ENCODE peak calls at places on chromosomes 12 and 14, in seven cellular contexts. Z, F, L, A, Q, D and X are unnamed samples.

GRCh38 chr12:96322720-96323119 is 77.5 kb downstream of the CDK17 start:
- DNase-seq in Z (no peak), F (no peak), L (no peak), A (no peak), Q (peak; percentile 59), D (no peak), X (no peak)

GRCh38 chr14:91870001-91870400 is 2.7 kb upstream of the TC2N start:
- DNase-seq in Z (no peak), F (no peak), L (no peak), A (no peak), Q (no peak), D (no peak), X (no peak)

GRCh38 chr14:105213396-105213795 is 32.3 kb upstream of the NUDT14 start:
- DNase-seq in Z (no peak), F (no peak), L (no peak), A (no peak), Q (no peak), D (no peak), X (no peak)

GRCh38 chr12:85725991-85726390 is 110.2 kb downstream of the RASSF9 start:
- DNase-seq in Z (no peak), F (no peak), L (no peak), A (no peak), Q (peak; percentile 17), D (no peak), X (peak; percentile 21)

GRCh38 chr12:88029093-88029665 is at the start of gene C12orf50:
- DNase-seq in Z (no peak), F (no peak), L (no peak), A (no peak), Q (no peak), D (no peak), X (no peak)

GRCh38 chr14:39988939-39989338 is 556.7 kb upstream of the FBXO33 start:
- DNase-seq in Z (no peak), F (no peak), L (no peak), A (no peak), Q (peak; percentile 2), D (no peak), X (peak; percentile 57)

GRCh38 chr14:24260026-24260779 is 2.8 kb downstream of the TGM1 start:
- DNase-seq in Z (peak; percentile 23), F (no peak), L (no peak), A (no peak), Q (no peak), D (no peak), X (no peak)

GRCh38 chr12:10339441-10339840 is 31.8 kb downstream of the KLRD1 start:
- DNase-seq in Z (no peak), F (no peak), L (no peak), A (no peak), Q (peak; percentile 51), D (no peak), X (peak; percentile 32)

GRCh38 chr12:54378791-54379400 is 5.6 kb downstream of the ZNF385A start:
- DNase-seq in Z (no peak), F (peak; percentile 74), L (peak; percentile 80), A (peak; percentile 86), Q (no peak), D (peak; percentile 77), X (peak; percentile 34)

GRCh38 chr14:24427537-24428508 is 1.6 kb downstream of the CBLN3 start:
- DNase-seq in Z (no peak), F (no peak), L (no peak), A (no peak), Q (no peak), D (no peak), X (no peak)

GRCh38 chr14:71377099-71377498 is 469.8 kb downstream of the PCNX1 start:
- DNase-seq in Z (no peak), F (no peak), L (no peak), A (no peak), Q (no peak), D (no peak), X (no peak)

GRCh38 chr12:116390656-116391335 is 113.3 kb upstream of the MED13L start:
- DNase-seq in Z (peak; percentile 48), F (no peak), L (no peak), A (no peak), Q (no peak), D (no peak), X (no peak)

GRCh38 chr12:70045036-70045435 is 198.2 kb upstream of the CNOT2 start:
- DNase-seq in Z (no peak), F (peak; percentile 73), L (peak; percentile 24), A (no peak), Q (peak; percentile 66), D (peak; percentile 27), X (peak; percentile 55)

GRCh38 chr12:132263061-132263360 is 66.4 kb downstream of the GALNT9 start:
- DNase-seq in Z (no peak), F (no peak), L (no peak), A (no peak), Q (no peak), D (no peak), X (no peak)

GRCh38 chr12:69101505-69101904 is 137.9 kb upstream of the CPSF6 start:
- DNase-seq in Z (no peak), F (peak; percentile 25), L (no peak), A (no peak), Q (peak; percentile 49), D (no peak), X (peak; percentile 26)

GRCh38 chr14:68146812-68147211 is 327.2 kb downstream of the RAD51B start:
- DNase-seq in Z (peak; percentile 50), F (no peak), L (no peak), A (no peak), Q (peak; percentile 99), D (no peak), X (peak; percentile 96)

GRCh38 chr14:21382886-21383847 is 652 bp downstream of the SUPT16H start:
- DNase-seq in Z (peak; percentile 8), F (peak; percentile 47), L (peak; percentile 25), A (peak; percentile 49), Q (peak; percentile 54), D (peak; percentile 24), X (peak; percentile 52)

GRCh38 chr12:115660211-115660805 is 617.2 kb downstream of the MED13L start:
- DNase-seq in Z (no peak), F (peak; percentile 23), L (no peak), A (no peak), Q (peak; percentile 77), D (peak; percentile 67), X (peak; percentile 58)

GRCh38 chr12:101596172-101596571 is 1.4 kb downstream of the MYBPC1 start:
- DNase-seq in Z (no peak), F (no peak), L (no peak), A (no peak), Q (no peak), D (no peak), X (no peak)

GRCh38 chr14:89477391-89477790 is 60.4 kb upstream of the FOXN3 start:
- DNase-seq in Z (no peak), F (peak; percentile 33), L (no peak), A (no peak), Q (peak; percentile 27), D (no peak), X (no peak)

GRCh38 chr12:105352049-105352448 is 21.6 kb downstream of the C12orf75 start:
- DNase-seq in Z (no peak), F (no peak), L (no peak), A (no peak), Q (no peak), D (no peak), X (no peak)

GRCh38 chr12:132622437-132623071 is 4.0 kb downstream of the P2RX2 start:
- DNase-seq in Z (no peak), F (peak; percentile 35), L (peak; percentile 74), A (no peak), Q (peak; percentile 78), D (peak; percentile 52), X (peak; percentile 88)

GRCh38 chr12:67366530-67367196 is 97.5 kb downstream of the CAND1 start:
- DNase-seq in Z (no peak), F (no peak), L (no peak), A (no peak), Q (peak; percentile 96), D (no peak), X (peak; percentile 53)

GRCh38 chr12:51181558-51181957 is 8.6 kb upstream of the TFCP2 start:
- DNase-seq in Z (no peak), F (no peak), L (no peak), A (no peak), Q (no peak), D (no peak), X (no peak)

GRCh38 chr12:130013771-130014484 is 110.1 kb upstream of the TMEM132D start:
- DNase-seq in Z (peak; percentile 34), F (peak; percentile 42), L (no peak), A (peak; percentile 73), Q (no peak), D (no peak), X (peak; percentile 13)
- TF ChIP-seq CTCF in Z (peak; percentile 39), F (peak; percentile 47), L (peak; percentile 26), A (peak; percentile 70), Q (peak; percentile 22), D (peak; percentile 59), X (peak; percentile 36)

GRCh38 chr14:52095793-52096192 is 26.9 kb upstream of the NID2 start:
- DNase-seq in Z (no peak), F (no peak), L (no peak), A (no peak), Q (no peak), D (no peak), X (no peak)
- H3K4me3 ChIP-seq in Z (no peak overlapping the region), F (no peak overlapping the region), L (no peak overlapping the region), A (no peak overlapping the region), Q (no peak overlapping the region), D (no peak overlapping the region), X (no peak overlapping the region)

GRCh38 chr14:106586098-106586704 is 1059.8 kb downstream of the TMEM121 start:
- DNase-seq in Z (no peak), F (no peak), L (no peak), A (peak; percentile 51), Q (no peak), D (no peak), X (no peak)
- TF ChIP-seq CTCF in Z (no peak), F (peak; percentile 8), L (no peak), A (peak; percentile 77), Q (no peak), D (peak; percentile 22), X (no peak)

GRCh38 chr14:50768693-50769092 is 62.3 kb downstream of the NIN start:
- DNase-seq in Z (no peak), F (no peak), L (no peak), A (no peak), Q (no peak), D (no peak), X (no peak)

GRCh38 chr14:50768220-50768619 is 62.7 kb downstream of the NIN start:
- DNase-seq in Z (no peak), F (no peak), L (no peak), A (no peak), Q (no peak), D (no peak), X (no peak)

GRCh38 chr14:50772361-50772760 is 58.6 kb downstream of the NIN start:
- DNase-seq in Z (no peak), F (no peak), L (no peak), A (no peak), Q (peak; percentile 79), D (no peak), X (no peak)

GRCh38 chr14:50770586-50770985 is 60.4 kb downstream of the NIN start:
- DNase-seq in Z (no peak), F (no peak), L (no peak), A (no peak), Q (no peak), D (no peak), X (no peak)

DNA sequence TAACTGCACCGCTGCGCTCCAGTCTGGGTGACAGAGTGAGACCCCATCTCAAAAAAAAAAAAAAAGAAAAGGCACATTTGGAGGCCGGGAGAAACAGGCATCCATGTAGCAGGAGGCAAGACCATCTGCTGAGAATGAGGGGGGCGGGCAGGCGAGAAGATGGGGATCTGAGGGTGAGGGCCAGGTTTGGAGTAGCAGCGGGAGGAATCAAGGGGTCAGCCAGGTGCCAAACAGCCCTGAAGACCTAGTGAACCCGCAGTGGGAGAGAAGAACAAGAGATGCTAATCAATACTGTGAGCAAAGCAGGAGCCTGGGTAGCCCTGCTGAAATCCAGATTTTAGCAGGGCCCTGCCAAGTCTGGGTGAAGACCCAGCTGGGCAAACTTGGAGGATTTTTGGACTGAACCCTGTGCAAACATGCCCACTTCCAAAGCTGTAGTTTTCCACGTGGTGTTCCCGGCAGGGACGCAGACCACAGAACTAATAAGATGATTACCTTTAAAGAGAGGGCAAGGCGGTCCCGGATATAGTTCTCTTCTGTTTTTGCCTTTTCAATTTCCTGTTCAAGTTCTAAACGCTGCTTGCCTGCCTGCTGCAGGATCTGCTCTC is 61.0 kb downstream of the NIN start:
- DNase-seq in Z (peak; percentile 75), F (no peak), L (no peak), A (no peak), Q (no peak), D (no peak), X (no peak)
- H3K4me3 ChIP-seq in Z (no peak overlapping the region), F (no peak overlapping the region), L (no peak overlapping the region), A (no peak overlapping the region), Q (no peak overlapping the region), D (no peak overlapping the region), X (no peak overlapping the region)